ENCODE peak calls at places on chromosomes 7 and 10, in nine cellular contexts. P is WTC11, S is HCT116, Y is GM03348, J is Panc1, K is hepatocyte, X is GOT3, R is T-helper 2 cell, U is adrenal gland. T is an unnamed sample.

GRCh38 chr7:112272921-112273561 is 66.5 kb downstream of the ZNF277 start:
- DNase-seq in P (no peak), S (no peak), Y (peak), J (no peak), K (no peak), X (no peak), R (no peak), U (peak), T (peak)

GRCh38 chr7:102916881-102917280 is 4.1 kb downstream of the LRRC17 start:
- DNase-seq in P (no peak), S (no peak), Y (no peak), J (no peak), K (no peak), X (no peak), R (no peak), U (no peak), T (no peak)

GRCh38 chr10:32958085-32958991 is at the start of gene ITGB1:
- DNase-seq in P (peak), S (peak), Y (peak), J (no peak), K (peak), X (peak), R (peak), U (peak), T (peak)

GRCh38 chr7:18552943-18553584 is 57.5 kb downstream of the HDAC9 start:
- DNase-seq in P (no peak), S (no peak), Y (no peak), J (no peak), K (no peak), X (no peak), R (no peak), U (no peak), T (peak)

GRCh38 chr7:94064541-94065191 is 60.5 kb upstream of the BET1 start:
- DNase-seq in P (no peak), S (no peak), Y (no peak), J (no peak), K (no peak), X (no peak), R (no peak), U (peak), T (peak)

GRCh38 chr7:832292-832967 is at the start of gene SUN1:
- DNase-seq in P (no peak), S (peak), Y (peak), J (peak), K (peak), X (no peak), R (peak), U (peak), T (peak)

GRCh38 chr10:29023678-29024077 is 265.2 kb upstream of the LYZL1 start:
- DNase-seq in P (no peak), S (no peak), Y (no peak), J (no peak), K (no peak), X (no peak), R (no peak), U (no peak), T (no peak)

GRCh38 chr7:149821191-149822148 is 16.7 kb upstream of the ZNF862 start:
- DNase-seq in P (no peak), S (no peak), Y (no peak), J (no peak), K (no peak), X (no peak), R (no peak), U (no peak), T (no peak)

GRCh38 chr10:50937230-50937907 is 51.9 kb upstream of the A1CF start:
- DNase-seq in P (no peak), S (peak), Y (peak), J (peak), K (peak), X (no peak), R (no peak), U (no peak), T (peak)

GRCh38 chr10:99870051-99870730 is 87.8 kb downstream of the ABCC2 start:
- DNase-seq in P (no peak), S (no peak), Y (no peak), J (no peak), K (no peak), X (no peak), R (peak), U (no peak), T (no peak)

GRCh38 chr10:36675458-36675880 is 449.9 kb upstream of the ANKRD30A start:
- DNase-seq in P (no peak), S (no peak), Y (peak), J (no peak), K (no peak), X (no peak), R (no peak), U (no peak), T (no peak)